ENCODE peak calls at places on chromosomes 16 and 17, in six cellular contexts. M is IMR-90, O is neuronal stem cell, D is mesenchymal stem cell, X is trophoblast cell, Q is H1. Z is an unnamed sample.

GRCh38 chr17:14156689-14157088 is 80.0 kb downstream of the CDRT15 start:
- DNase-seq in M (peak), O (no peak), D (peak), X (no peak), Q (no peak), Z (no peak)

GRCh38 chr17:21001813-21002221 is 41.0 kb downstream of the USP22 start:
- DNase-seq in M (no peak), O (no peak), D (peak), X (no peak), Q (no peak), Z (no peak)

GRCh38 chr17:60372790-60373483 is 19.0 kb downstream of the USP32 start:
- DNase-seq in M (peak), O (no peak), D (peak), X (no peak), Q (no peak), Z (peak)

GRCh38 chr17:55740515-55741352 is 10.1 kb upstream of the PCTP start:
- DNase-seq in M (no peak), O (no peak), D (no peak), X (no peak), Q (no peak), Z (no peak)

GRCh38 chr16:46947900-46948547 is 25.4 kb downstream of the DNAJA2 start:
- DNase-seq in M (peak), O (peak), D (peak), X (peak), Q (no peak), Z (peak)

GRCh38 chr17:43598359-43599045 is 52.4 kb upstream of the ETV4 start:
- DNase-seq in M (no peak), O (no peak), D (no peak), X (no peak), Q (no peak), Z (no peak)

GRCh38 chr16:54374136-54374535 is 87.5 kb upstream of the IRX3 start:
- DNase-seq in M (peak), O (peak), D (peak), X (peak), Q (no peak), Z (no peak)

GRCh38 chr16:67779256-67780014 is 26.9 kb downstream of the RANBP10 start:
- DNase-seq in M (no peak), O (no peak), D (no peak), X (peak), Q (no peak), Z (no peak)

GRCh38 chr17:61317779-61318178 is 81.9 kb upstream of the TBX2 start:
- DNase-seq in M (no peak), O (no peak), D (no peak), X (no peak), Q (no peak), Z (peak)

GRCh38 chr16:54965464-54965863 is 34.8 kb downstream of the IRX5 start:
- DNase-seq in M (no peak), O (no peak), D (no peak), X (no peak), Q (no peak), Z (no peak)

GRCh38 chr17:4715071-4715749 is 4.8 kb downstream of the ARRB2 start:
- DNase-seq in M (no peak), O (no peak), D (no peak), X (no peak), Q (no peak), Z (no peak)

GRCh38 chr16:2587891-2588565 is 50.2 kb downstream of the PDPK1 start:
- DNase-seq in M (no peak), O (no peak), D (no peak), X (no peak), Q (no peak), Z (no peak)

GRCh38 chr16:69486724-69487123 is 62.3 kb downstream of the CYB5B start:
- DNase-seq in M (no peak), O (no peak), D (no peak), X (no peak), Q (no peak), Z (no peak)

GRCh38 chr16:54175552-54176375 is 110.8 kb downstream of the IRX3 start:
- DNase-seq in M (no peak), O (no peak), D (no peak), X (no peak), Q (no peak), Z (no peak)

GRCh38 chr16:10122546-10122945 is 59.7 kb downstream of the GRIN2A start:
- DNase-seq in M (no peak), O (no peak), D (peak), X (no peak), Q (no peak), Z (peak)

GRCh38 chr17:73957564-73957963 is 245.9 kb upstream of the RPL38 start:
- DNase-seq in M (no peak), O (no peak), D (no peak), X (no peak), Q (no peak), Z (peak)

GRCh38 chr16:30445149-30445407 is 596 bp downstream of the SEPHS2 start:
- DNase-seq in M (no peak), O (no peak), D (no peak), X (no peak), Q (no peak), Z (no peak)

GRCh38 chr16:17723735-17724134 is 253.0 kb upstream of the XYLT1 start:
- DNase-seq in M (peak), O (no peak), D (no peak), X (no peak), Q (no peak), Z (no peak)

GRCh38 chr17:7930841-7931631 is 710 bp downstream of the TRAPPC1 start:
- DNase-seq in M (no peak), O (no peak), D (no peak), X (no peak), Q (no peak), Z (no peak)

GRCh38 chr16:86350289-86350688 is 160.0 kb upstream of the FOXF1 start:
- DNase-seq in M (no peak), O (no peak), D (no peak), X (no peak), Q (no peak), Z (no peak)

GRCh38 chr16:68499011-68499410 is 40.1 kb upstream of the ZFP90 start:
- DNase-seq in M (no peak), O (no peak), D (no peak), X (no peak), Q (no peak), Z (no peak)

GRCh38 chr16:23232806-23233205 is 50.3 kb downstream of the SCNN1G start:
- DNase-seq in M (no peak), O (no peak), D (no peak), X (no peak), Q (no peak), Z (no peak)

GRCh38 chr16:8756755-8757154 is 40.7 kb downstream of the TMEM186 start:
- DNase-seq in M (no peak), O (no peak), D (no peak), X (no peak), Q (no peak), Z (no peak)

GRCh38 chr16:57507414-57508083 is 21.3 kb upstream of the DOK4 start:
- DNase-seq in M (no peak), O (no peak), D (no peak), X (no peak), Q (no peak), Z (peak)

GRCh38 chr17:7484964-7485377 is 805 bp downstream of the POLR2A start:
- DNase-seq in M (no peak), O (no peak), D (no peak), X (no peak), Q (no peak), Z (peak)

GRCh38 chr16:4136229-4136813 is 20.1 kb upstream of the ADCY9 start:
- DNase-seq in M (no peak), O (no peak), D (no peak), X (peak), Q (no peak), Z (peak)

GRCh38 chr17:29294580-29294900 is 592 bp upstream of the NUFIP2 start:
- DNase-seq in M (no peak), O (no peak), D (no peak), X (no peak), Q (no peak), Z (no peak)

GRCh38 chr17:29295420-29295819 is 1.5 kb upstream of the NUFIP2 start:
- DNase-seq in M (no peak), O (no peak), D (no peak), X (no peak), Q (no peak), Z (no peak)

GRCh38 chr17:29292071-29292991 is 1.6 kb downstream of the NUFIP2 start:
- DNase-seq in M (peak), O (peak), D (peak), X (no peak), Q (no peak), Z (peak)

GRCh38 chr17:29292992-29293889 is 707 bp downstream of the NUFIP2 start:
- DNase-seq in M (peak), O (peak), D (peak), X (peak), Q (no peak), Z (peak)

DNA sequence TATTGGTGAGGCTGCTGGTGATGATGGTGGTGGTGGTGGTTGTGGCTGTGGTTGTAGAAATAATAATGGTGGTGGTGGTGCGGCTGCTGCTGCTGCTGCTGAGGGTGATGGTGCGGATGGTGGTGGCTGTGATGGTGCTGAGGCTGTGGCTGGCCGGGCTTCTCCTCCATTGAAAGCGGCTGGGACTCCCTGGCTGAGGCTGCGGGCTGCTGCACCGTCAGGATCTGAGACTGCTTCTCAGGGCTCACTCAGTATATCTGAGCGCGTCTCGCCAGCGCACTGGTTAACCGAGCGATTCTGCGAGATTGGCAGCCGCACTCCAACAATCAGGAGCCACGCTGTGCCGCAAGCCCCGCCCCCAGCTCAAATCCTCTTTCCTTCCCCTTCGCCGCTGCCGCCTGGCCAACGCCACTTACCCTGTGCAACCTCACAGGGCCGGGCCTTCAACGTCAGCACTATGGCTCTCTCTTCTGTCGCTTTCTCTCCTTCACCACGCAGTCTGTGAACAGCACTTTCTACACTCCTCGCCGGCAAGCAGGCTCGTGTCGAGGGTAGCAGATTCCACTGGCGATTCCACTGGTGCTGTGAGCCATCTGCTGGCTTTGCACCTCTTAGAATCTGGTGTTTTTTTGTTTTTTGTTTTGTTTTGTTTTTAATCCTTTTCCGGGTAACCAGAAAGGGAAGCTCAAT is at the start of gene NUFIP2:
- DNase-seq in M (peak), O (peak), D (peak), X (peak), Q (peak), Z (peak)
- H3K18ac ChIP-seq in M (peak), O (peak), D (peak), X (peak), Q (peak), Z (peak)

GRCh38 chr17:1713878-1714487 is 3.8 kb upstream of the TLCD2 start:
- DNase-seq in M (peak), O (peak), D (peak), X (no peak), Q (no peak), Z (peak)

GRCh38 chr17:1714488-1714979 is 4.4 kb upstream of the TLCD2 start:
- DNase-seq in M (peak), O (peak), D (peak), X (peak), Q (peak), Z (peak)

GRCh38 chr17:1711804-1712203 is 1.6 kb upstream of the TLCD2 start:
- DNase-seq in M (no peak), O (no peak), D (peak), X (no peak), Q (no peak), Z (no peak)

GRCh38 chr17:1712271-1712670 is 2.1 kb upstream of the TLCD2 start:
- DNase-seq in M (no peak), O (no peak), D (no peak), X (no peak), Q (no peak), Z (no peak)

DNA sequence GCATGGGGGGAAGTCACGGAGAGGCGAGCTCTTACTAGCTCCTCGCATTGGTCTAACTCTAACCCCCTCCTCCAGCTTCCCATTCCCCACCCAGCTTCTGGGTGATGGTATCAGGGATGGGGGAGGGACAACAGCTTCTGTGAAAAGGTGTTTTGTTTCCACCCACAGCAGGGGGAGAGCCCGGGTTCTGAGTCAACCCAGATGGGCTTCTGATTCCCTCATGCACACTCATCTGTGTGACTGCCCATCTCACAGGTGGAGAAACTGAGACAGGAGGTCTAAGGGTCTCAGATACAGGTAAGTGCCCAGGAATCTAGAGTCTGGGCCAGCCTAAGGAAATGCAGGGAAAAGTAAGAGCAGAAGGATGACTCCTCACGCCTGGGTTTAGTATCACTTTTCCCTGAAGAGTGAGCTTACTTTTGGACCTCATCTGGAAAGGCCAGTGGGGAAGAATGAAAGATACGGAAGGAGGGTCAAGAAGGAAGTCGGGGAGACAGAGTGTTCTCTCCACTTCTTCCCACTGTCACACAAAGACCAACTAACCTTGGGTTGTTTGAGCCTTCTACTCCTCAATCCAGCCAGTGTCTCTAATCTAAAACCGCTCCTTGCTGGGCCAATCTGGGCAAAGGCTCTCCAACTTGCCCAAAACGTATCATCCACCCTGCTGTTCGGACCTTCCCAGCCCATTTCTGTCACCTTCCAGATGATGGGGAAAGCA is 3.1 kb upstream of the TLCD2 start:
- DNase-seq in M (no peak), O (no peak), D (no peak), X (no peak), Q (no peak), Z (no peak)
- H3K4me3 ChIP-seq in M (peak), O (no peak), D (peak), X (peak), Q (peak), Z (no peak)

DNA sequence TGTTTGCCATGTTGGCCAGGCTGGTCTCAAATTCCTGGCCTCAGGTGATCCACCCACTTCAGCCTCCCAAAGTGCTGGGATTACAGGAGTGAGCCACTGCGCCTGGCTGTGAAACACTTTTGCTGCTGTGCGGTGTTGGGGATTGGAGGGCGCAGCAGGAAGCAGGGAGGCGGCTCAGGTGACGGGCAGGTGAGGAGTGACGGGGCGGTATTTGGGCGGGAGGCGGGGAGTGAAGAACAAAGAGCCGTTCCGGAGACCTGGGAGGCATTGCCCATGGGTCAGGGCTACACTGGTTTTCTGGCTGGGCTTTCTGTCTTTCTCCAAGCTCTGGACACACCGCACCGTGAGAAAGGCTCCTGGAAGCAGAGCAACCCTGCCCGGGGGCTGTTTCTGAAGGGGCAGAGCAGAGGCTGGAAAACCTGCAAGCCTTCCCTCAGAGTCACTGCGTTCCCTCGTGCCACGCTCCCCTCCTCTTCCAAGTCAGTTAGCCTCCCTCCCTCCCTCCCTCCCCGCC is 22.1 kb downstream of the CRISPLD2 start:
- DNase-seq in M (no peak), O (no peak), D (no peak), X (peak), Q (peak), Z (peak)
- H3K18ac ChIP-seq in M (no peak), O (peak), D (peak), X (no peak), Q (peak), Z (peak)

DNA sequence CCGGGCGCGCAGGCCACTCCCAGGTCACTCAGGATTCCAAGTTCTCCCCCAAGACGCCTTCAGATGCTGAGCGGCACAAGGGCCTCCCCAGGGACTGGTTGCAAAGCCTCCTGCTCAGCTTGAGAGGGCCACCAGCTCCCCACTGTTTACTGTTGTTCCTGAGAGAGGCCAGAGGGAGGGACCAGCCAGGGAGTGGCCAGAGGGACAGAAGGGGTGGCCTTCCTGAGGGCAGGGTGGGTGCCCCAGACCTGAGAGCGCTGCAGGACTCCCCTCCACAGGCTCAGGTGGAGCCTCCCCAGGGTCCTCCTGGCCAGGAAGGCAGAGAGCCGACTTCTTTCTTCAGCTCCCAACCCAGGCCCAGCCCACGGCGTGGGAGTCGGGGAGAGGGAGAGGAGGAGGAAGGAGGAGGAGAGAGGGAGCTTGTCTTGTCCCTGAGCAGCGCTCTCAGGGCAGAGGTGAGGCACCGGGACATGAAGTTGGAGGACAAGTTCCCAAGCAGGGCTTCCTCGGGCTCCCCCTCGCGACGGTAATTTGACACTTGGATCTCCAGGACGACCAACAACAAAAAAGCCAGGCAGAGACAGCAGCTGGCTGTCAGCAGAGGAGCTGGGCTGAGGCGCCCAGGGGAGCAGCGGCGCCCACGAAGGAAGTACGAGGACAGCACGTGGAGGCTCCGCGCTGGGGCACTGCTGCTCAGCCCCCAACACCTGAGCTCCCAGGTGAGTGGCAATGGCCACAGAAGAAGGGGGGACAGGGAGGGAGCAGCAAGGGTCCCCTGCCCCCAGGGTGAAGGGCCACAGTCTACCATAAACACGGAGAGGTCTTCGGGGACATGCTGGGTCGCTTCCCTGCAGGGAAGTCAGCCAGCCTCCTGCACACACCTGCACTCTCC is 496 bp downstream of the SMIM5 start:
- DNase-seq in M (peak), O (peak), D (peak), X (peak), Q (peak), Z (peak)
- H3K4me3 ChIP-seq in M (no peak), O (peak), D (no peak), X (no peak), Q (peak), Z (no peak)

GRCh38 chr17:28725660-28726395 is at the start of gene TLCD1:
- DNase-seq in M (peak), O (peak), D (peak), X (peak), Q (no peak), Z (peak)

GRCh38 chr17:28724500-28725165 is 1.4 kb downstream of the TLCD1 start:
- DNase-seq in M (no peak), O (no peak), D (no peak), X (no peak), Q (no peak), Z (peak)

GRCh38 chr17:28726912-28727726 is 1.1 kb upstream of the TLCD1 start:
- DNase-seq in M (peak), O (peak), D (peak), X (peak), Q (peak), Z (peak)

GRCh38 chr17:28726396-28726911 is 421 bp upstream of the TLCD1 start:
- DNase-seq in M (peak), O (peak), D (peak), X (no peak), Q (no peak), Z (peak)

GRCh38 chr17:28725166-28725659 is 820 bp downstream of the TLCD1 start:
- DNase-seq in M (peak), O (no peak), D (peak), X (peak), Q (no peak), Z (peak)
- H3K18ac ChIP-seq in M (no peak), O (peak), D (no peak), X (peak), Q (peak), Z (peak)